ENCODE peak calls at places on chromosome 10, in seven cellular contexts. One of them, this sample, is unnamed. For H3K9me3, the result is how much of the 10 kb centered on the place peaks cover.

GRCh38 chr10:128265596-128265995 is 139.4 kb upstream of the MKI67 start:
- DNase-seq in HepG2: no peak
- DNase-seq in K562: no peak
- DNase-seq in PC-3: no peak
- DNase-seq in fibroblast of lung: no peak
- DNase-seq in neuronal stem cell: no peak
- DNase-seq in SK-N-SH: no peak
- DNase-seq in this sample: no peak

GRCh38 chr10:63629363-63630084 is 108.3 kb downstream of the REEP3 start:
- DNase-seq in HepG2: peak
- DNase-seq in K562: peak
- DNase-seq in PC-3: peak
- DNase-seq in fibroblast of lung: peak
- DNase-seq in neuronal stem cell: peak
- DNase-seq in SK-N-SH: peak
- DNase-seq in this sample: peak

GRCh38 chr10:49163741-49164140 is 24.4 kb downstream of the TMEM273 start:
- DNase-seq in HepG2: no peak
- DNase-seq in K562: no peak
- DNase-seq in PC-3: no peak
- DNase-seq in fibroblast of lung: peak
- DNase-seq in neuronal stem cell: no peak
- DNase-seq in SK-N-SH: no peak
- DNase-seq in this sample: no peak

GRCh38 chr10:6204063-6204340 is 1.3 kb downstream of the PFKFB3 start:
- DNase-seq in HepG2: no peak
- DNase-seq in K562: no peak
- DNase-seq in PC-3: peak
- DNase-seq in fibroblast of lung: peak
- DNase-seq in neuronal stem cell: peak
- DNase-seq in SK-N-SH: peak
- DNase-seq in this sample: no peak

GRCh38 chr10:124710266-124710881 is 33.8 kb downstream of the FAM53B start:
- DNase-seq in HepG2: no peak
- DNase-seq in K562: no peak
- DNase-seq in PC-3: no peak
- DNase-seq in fibroblast of lung: no peak
- DNase-seq in neuronal stem cell: no peak
- DNase-seq in SK-N-SH: no peak
- DNase-seq in this sample: no peak

GRCh38 chr10:84818956-84819355 is 490.6 kb downstream of the CCSER2 start:
- DNase-seq in HepG2: no peak
- DNase-seq in K562: no peak
- DNase-seq in PC-3: no peak
- DNase-seq in fibroblast of lung: no peak
- DNase-seq in neuronal stem cell: no peak
- DNase-seq in SK-N-SH: no peak
- DNase-seq in this sample: no peak

GRCh38 chr10:119203006-119203405 is 4.4 kb upstream of the GRK5 start:
- DNase-seq in HepG2: peak
- DNase-seq in K562: no peak
- DNase-seq in PC-3: peak
- DNase-seq in fibroblast of lung: peak
- DNase-seq in neuronal stem cell: no peak
- DNase-seq in SK-N-SH: no peak
- DNase-seq in this sample: peak

GRCh38 chr10:16521311-16522016 is at the start of gene C1QL3:
- DNase-seq in HepG2: no peak
- DNase-seq in K562: no peak
- DNase-seq in PC-3: peak
- DNase-seq in fibroblast of lung: peak
- DNase-seq in neuronal stem cell: no peak
- DNase-seq in SK-N-SH: peak
- DNase-seq in this sample: peak

GRCh38 chr10:18325410-18325809 is 185.2 kb downstream of the CACNB2 start:
- DNase-seq in HepG2: no peak
- DNase-seq in K562: no peak
- DNase-seq in PC-3: no peak
- DNase-seq in fibroblast of lung: no peak
- DNase-seq in neuronal stem cell: no peak
- DNase-seq in SK-N-SH: no peak
- DNase-seq in this sample: no peak

GRCh38 chr10:72712136-72712535 is 20.2 kb downstream of the MCU start:
- DNase-seq in HepG2: no peak
- DNase-seq in K562: no peak
- DNase-seq in PC-3: no peak
- DNase-seq in fibroblast of lung: peak
- DNase-seq in neuronal stem cell: no peak
- DNase-seq in SK-N-SH: no peak
- DNase-seq in this sample: no peak

GRCh38 chr10:108653466-108653865 is 1269.8 kb downstream of the XPNPEP1 start:
- DNase-seq in HepG2: no peak
- DNase-seq in K562: no peak
- DNase-seq in PC-3: no peak
- DNase-seq in fibroblast of lung: peak
- DNase-seq in neuronal stem cell: no peak
- DNase-seq in SK-N-SH: no peak
- DNase-seq in this sample: no peak

GRCh38 chr10:127035827-127036226 is 130.6 kb downstream of the DOCK1 start:
- DNase-seq in HepG2: no peak
- DNase-seq in K562: no peak
- DNase-seq in PC-3: no peak
- DNase-seq in fibroblast of lung: no peak
- DNase-seq in neuronal stem cell: no peak
- DNase-seq in SK-N-SH: no peak
- DNase-seq in this sample: no peak

GRCh38 chr10:72075184-72076115 is 12.9 kb downstream of the SPOCK2 start:
- DNase-seq in HepG2: no peak
- DNase-seq in K562: no peak
- DNase-seq in PC-3: no peak
- DNase-seq in fibroblast of lung: no peak
- DNase-seq in neuronal stem cell: no peak
- DNase-seq in SK-N-SH: no peak
- DNase-seq in this sample: no peak

GRCh38 chr10:49117366-49117905 is 2.1 kb upstream of the VSTM4 start:
- DNase-seq in HepG2: no peak
- DNase-seq in K562: no peak
- DNase-seq in PC-3: no peak
- DNase-seq in fibroblast of lung: no peak
- DNase-seq in neuronal stem cell: no peak
- DNase-seq in SK-N-SH: no peak
- DNase-seq in this sample: no peak

GRCh38 chr10:90947025-90947960 is 26.4 kb upstream of the ANKRD1 start:
- DNase-seq in HepG2: no peak
- DNase-seq in K562: no peak
- DNase-seq in PC-3: no peak
- DNase-seq in fibroblast of lung: peak
- DNase-seq in neuronal stem cell: no peak
- DNase-seq in SK-N-SH: no peak
- DNase-seq in this sample: no peak

GRCh38 chr10:80462986-80463741 is 9.1 kb downstream of the TSPAN14 start:
- DNase-seq in HepG2: no peak
- DNase-seq in K562: no peak
- DNase-seq in PC-3: no peak
- DNase-seq in fibroblast of lung: peak
- DNase-seq in neuronal stem cell: no peak
- DNase-seq in SK-N-SH: peak
- DNase-seq in this sample: peak

GRCh38 chr10:80407836-80408197 is 534 bp upstream of the PRXL2A start:
- DNase-seq in HepG2: peak
- DNase-seq in K562: no peak
- DNase-seq in PC-3: no peak
- DNase-seq in fibroblast of lung: peak
- DNase-seq in neuronal stem cell: no peak
- DNase-seq in SK-N-SH: peak
- DNase-seq in this sample: peak

GRCh38 chr10:80382989-80383388 is 25.4 kb upstream of the PRXL2A start:
- DNase-seq in HepG2: peak
- DNase-seq in K562: no peak
- DNase-seq in PC-3: no peak
- DNase-seq in fibroblast of lung: peak
- DNase-seq in neuronal stem cell: no peak
- DNase-seq in SK-N-SH: peak
- DNase-seq in this sample: peak

GRCh38 chr10:132684164-132684891 is 101.6 kb downstream of the NKX6-2 start:
- DNase-seq in HepG2: no peak
- DNase-seq in K562: no peak
- DNase-seq in PC-3: peak
- DNase-seq in fibroblast of lung: peak
- DNase-seq in neuronal stem cell: no peak
- DNase-seq in SK-N-SH: no peak
- DNase-seq in this sample: peak

GRCh38 chr10:69439813-69440506 is 11.3 kb upstream of the TSPAN15 start:
- DNase-seq in HepG2: peak
- DNase-seq in K562: no peak
- DNase-seq in PC-3: peak
- DNase-seq in fibroblast of lung: no peak
- DNase-seq in neuronal stem cell: no peak
- DNase-seq in SK-N-SH: no peak
- DNase-seq in this sample: peak

GRCh38 chr10:79409038-79410035 is 36.1 kb downstream of the ZCCHC24 start:
- DNase-seq in HepG2: no peak
- DNase-seq in K562: no peak
- DNase-seq in PC-3: no peak
- DNase-seq in fibroblast of lung: no peak
- DNase-seq in neuronal stem cell: no peak
- DNase-seq in SK-N-SH: no peak
- DNase-seq in this sample: no peak

GRCh38 chr10:104109908-104110662 is 11.9 kb upstream of the SFR1 start:
- DNase-seq in HepG2: peak
- DNase-seq in K562: no peak
- DNase-seq in PC-3: peak
- DNase-seq in fibroblast of lung: peak
- DNase-seq in neuronal stem cell: no peak
- DNase-seq in SK-N-SH: no peak
- DNase-seq in this sample: peak
- H3K4me3 ChIP-seq in HepG2: no peak
- H3K4me3 ChIP-seq in K562: no peak
- H3K4me3 ChIP-seq in PC-3: no peak
- H3K4me3 ChIP-seq in fibroblast of lung: no peak
- H3K4me3 ChIP-seq in neuronal stem cell: no peak
- H3K4me3 ChIP-seq in SK-N-SH: no peak
- H3K4me3 ChIP-seq in this sample: no peak

GRCh38 chr10:103433858-103434257 is 18.3 kb downstream of the CALHM2 start:
- DNase-seq in HepG2: no peak
- DNase-seq in K562: no peak
- DNase-seq in PC-3: no peak
- DNase-seq in fibroblast of lung: peak
- DNase-seq in neuronal stem cell: no peak
- DNase-seq in SK-N-SH: no peak
- DNase-seq in this sample: no peak

GRCh38 chr10:103429647-103430046 is 22.5 kb downstream of the CALHM2 start:
- DNase-seq in HepG2: no peak
- DNase-seq in K562: no peak
- DNase-seq in PC-3: no peak
- DNase-seq in fibroblast of lung: no peak
- DNase-seq in neuronal stem cell: no peak
- DNase-seq in SK-N-SH: no peak
- DNase-seq in this sample: no peak

GRCh38 chr10:103431902-103432301 is 20.3 kb downstream of the CALHM2 start:
- DNase-seq in HepG2: peak
- DNase-seq in K562: no peak
- DNase-seq in PC-3: no peak
- DNase-seq in fibroblast of lung: no peak
- DNase-seq in neuronal stem cell: no peak
- DNase-seq in SK-N-SH: no peak
- DNase-seq in this sample: no peak

GRCh38 chr10:103428989-103429643 is 23.1 kb downstream of the CALHM2 start:
- DNase-seq in HepG2: no peak
- DNase-seq in K562: no peak
- DNase-seq in PC-3: no peak
- DNase-seq in fibroblast of lung: no peak
- DNase-seq in neuronal stem cell: no peak
- DNase-seq in SK-N-SH: no peak
- DNase-seq in this sample: no peak

DNA sequence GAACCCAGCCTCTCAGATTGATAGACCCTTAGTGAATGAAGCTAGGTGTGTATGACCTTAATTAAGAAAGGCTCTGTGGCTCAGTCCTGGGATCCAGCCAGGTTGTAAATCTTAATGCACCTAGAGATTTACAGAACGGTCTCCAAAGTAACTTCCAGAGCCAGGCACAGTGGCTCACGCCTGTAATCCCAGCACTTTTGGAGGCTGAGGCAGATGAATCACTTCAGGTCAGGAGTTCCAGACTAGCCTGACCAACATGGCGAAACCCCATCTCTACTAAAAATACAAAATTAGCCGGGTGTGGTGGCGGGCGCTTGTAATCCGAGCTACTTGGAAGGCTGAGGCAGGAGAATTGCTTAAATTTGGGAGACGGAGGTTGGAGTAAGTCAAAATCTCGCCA is 24.3 kb downstream of the CALHM2 start:
- DNase-seq in HepG2: no peak
- DNase-seq in K562: no peak
- DNase-seq in PC-3: no peak
- DNase-seq in fibroblast of lung: no peak
- DNase-seq in neuronal stem cell: no peak
- DNase-seq in SK-N-SH: no peak
- DNase-seq in this sample: no peak
- H3K4me2 ChIP-seq in HepG2: no peak
- H3K4me2 ChIP-seq in K562: no peak
- H3K4me2 ChIP-seq in PC-3: no peak
- H3K4me2 ChIP-seq in fibroblast of lung: no peak
- H3K4me2 ChIP-seq in neuronal stem cell: no peak
- H3K4me2 ChIP-seq in SK-N-SH: no peak
- H3K4me2 ChIP-seq in this sample: no peak

GRCh38 chr10:130775311-130775710 is 536.2 kb downstream of the TCERG1L start:
- DNase-seq in HepG2: no peak
- DNase-seq in K562: no peak
- DNase-seq in PC-3: no peak
- DNase-seq in fibroblast of lung: no peak
- DNase-seq in neuronal stem cell: no peak
- DNase-seq in SK-N-SH: no peak
- DNase-seq in this sample: no peak
- H3K9me3 ChIP-seq in HepG2: under half
- H3K9me3 ChIP-seq in K562: under half
- H3K9me3 ChIP-seq in PC-3: under half
- H3K9me3 ChIP-seq in fibroblast of lung: under half
- H3K9me3 ChIP-seq in neuronal stem cell: under half
- H3K9me3 ChIP-seq in SK-N-SH: under half
- H3K9me3 ChIP-seq in this sample: under half

DNA sequence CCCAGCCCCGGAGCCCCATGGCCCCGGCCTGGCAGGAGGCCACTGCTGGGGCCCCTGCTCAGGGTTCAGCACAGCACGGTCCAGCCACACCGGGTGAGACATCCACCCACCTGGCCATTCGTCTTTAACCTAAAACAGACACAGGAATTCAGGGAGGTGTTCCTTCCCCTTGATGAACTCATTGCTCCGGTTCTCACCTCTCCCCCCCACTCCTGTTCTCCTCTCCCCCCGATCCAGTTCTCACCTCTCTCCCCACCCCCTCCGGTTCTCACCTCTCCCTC is 129.8 kb downstream of the DIP2C start:
- DNase-seq in HepG2: no peak
- DNase-seq in K562: no peak
- DNase-seq in PC-3: no peak
- DNase-seq in fibroblast of lung: no peak
- DNase-seq in neuronal stem cell: no peak
- DNase-seq in SK-N-SH: no peak
- DNase-seq in this sample: no peak
- H3K4me3 ChIP-seq in HepG2: no peak
- H3K4me3 ChIP-seq in K562: no peak
- H3K4me3 ChIP-seq in PC-3: no peak
- H3K4me3 ChIP-seq in fibroblast of lung: no peak
- H3K4me3 ChIP-seq in neuronal stem cell: no peak
- H3K4me3 ChIP-seq in SK-N-SH: no peak
- H3K4me3 ChIP-seq in this sample: no peak